ENCODE peak calls at places on chromosome 14, in ten cellular contexts. V is Daoy; Y is RCC 7860; F is GM12892; Q is stimulated activated CD4-positive, alpha-beta T cell treated with anti-CD3 and anti-CD28 coated beads, Interleukin-15, amount 100 ng/mL, for 1 hour; Z is activated CD4-positive, alpha-beta memory T cell treated with anti-CD3 and anti-CD28 coated beads, Interleukin-2, amount 10 ng/mL, durations not matched to agents 7 days and 5 days; E is heart left ventricle; A is endothelial cell of umbilical vein; B is posterior cingulate gyrus; I is A172. M is an unnamed sample.

GRCh38 chr14:32996343-32996742 is 57.7 kb downstream of the NPAS3 start:
- DNase-seq in V (no peak), Y (no peak), F (no peak), Q (no peak), Z (no peak), E (no peak), A (no peak), B (no peak), I (no peak), M (no peak)

GRCh38 chr14:90518941-90519256 is 122.1 kb downstream of the CALM1 start:
- DNase-seq in V (peak; percentile 67), Y (no peak), F (peak; percentile 59), Q (no peak), Z (peak; percentile 60), E (no peak), A (peak; percentile 44), B (no peak), I (peak; percentile 34), M (peak; percentile 65)

GRCh38 chr14:20631821-20632389 is 9.6 kb downstream of the OR6S1 start:
- DNase-seq in V (peak; percentile 87), Y (peak; percentile 31), F (no peak), Q (no peak), Z (no peak), E (peak; percentile 82), A (peak; percentile 31), B (no peak), I (peak; percentile 51), M (peak; percentile 70)

GRCh38 chr14:19823178-19823577 is 19.6 kb downstream of the OR4N2 start:
- DNase-seq in V (peak; percentile 46), Y (no peak), F (no peak), Q (no peak), Z (no peak), E (no peak), A (no peak), B (no peak), I (no peak), M (no peak)

GRCh38 chr14:77139540-77140342 is 1.9 kb downstream of the ZDHHC22 start:
- DNase-seq in V (peak; percentile 68), Y (no peak), F (peak; percentile 60), Q (no peak), Z (peak; percentile 54), E (no peak), A (no peak), B (peak; percentile 65), I (no peak), M (peak; percentile 58)

GRCh38 chr14:85590784-85591183 is 60.8 kb downstream of the FLRT2 start:
- DNase-seq in V (no peak), Y (peak; percentile 30), F (no peak), Q (no peak), Z (no peak), E (no peak), A (no peak), B (no peak), I (no peak), M (no peak)

GRCh38 chr14:75876526-75876925 is 105.3 kb downstream of the TGFB3 start:
- DNase-seq in V (no peak), Y (no peak), F (no peak), Q (no peak), Z (no peak), E (no peak), A (no peak), B (peak; percentile 11), I (no peak), M (no peak)

GRCh38 chr14:92507174-92507768 is 6.3 kb upstream of the RIN3 start:
- DNase-seq in V (no peak), Y (no peak), F (peak; percentile 31), Q (no peak), Z (peak; percentile 30), E (no peak), A (no peak), B (peak; percentile 12), I (no peak), M (no peak)

GRCh38 chr14:106372870-106373657 is 846.7 kb downstream of the TMEM121 start:
- DNase-seq in V (peak; percentile 75), Y (no peak), F (peak; percentile 61), Q (peak; percentile 63), Z (peak; percentile 80), E (peak; percentile 74), A (no peak), B (peak; percentile 13), I (no peak), M (peak; percentile 78)

GRCh38 chr14:72527591-72527990 is 366.3 kb downstream of the DPF3 start:
- DNase-seq in V (no peak), Y (no peak), F (no peak), Q (no peak), Z (no peak), E (no peak), A (no peak), B (no peak), I (no peak), M (no peak)

GRCh38 chr14:26398616-26399015 is 199.2 kb downstream of the NOVA1 start:
- DNase-seq in V (no peak), Y (no peak), F (no peak), Q (no peak), Z (no peak), E (no peak), A (no peak), B (no peak), I (no peak), M (no peak)

GRCh38 chr14:101709962-101710891 is 51.3 kb upstream of the PPP2R5C start:
- DNase-seq in V (no peak), Y (no peak), F (no peak), Q (no peak), Z (peak; percentile 16), E (no peak), A (no peak), B (no peak), I (no peak), M (peak; percentile 68)

GRCh38 chr14:104187121-104187889 is 48.9 kb downstream of the KIF26A start:
- DNase-seq in V (peak; percentile 44), Y (peak; percentile 14), F (peak; percentile 26), Q (no peak), Z (no peak), E (no peak), A (no peak), B (no peak), I (peak; percentile 61), M (no peak)

GRCh38 chr14:100651999-100652508 is 64.8 kb upstream of the BEGAIN start:
- DNase-seq in V (no peak), Y (no peak), F (no peak), Q (no peak), Z (no peak), E (no peak), A (no peak), B (no peak), I (no peak), M (no peak)

GRCh38 chr14:32728957-32729356 is 209.7 kb upstream of the NPAS3 start:
- DNase-seq in V (no peak), Y (no peak), F (no peak), Q (no peak), Z (no peak), E (no peak), A (no peak), B (no peak), I (no peak), M (no peak)

GRCh38 chr14:94368956-94369355 is 19.4 kb downstream of the SERPINA1 start:
- DNase-seq in V (no peak), Y (no peak), F (no peak), Q (no peak), Z (no peak), E (no peak), A (no peak), B (no peak), I (no peak), M (no peak)

GRCh38 chr14:49923442-49923841 is 30.6 kb downstream of the ARF6 start:
- DNase-seq in V (no peak), Y (no peak), F (no peak), Q (no peak), Z (no peak), E (no peak), A (no peak), B (no peak), I (no peak), M (no peak)

GRCh38 chr14:64438181-64438839 is 27.0 kb upstream of the AKAP5 start:
- DNase-seq in V (peak; percentile 86), Y (peak; percentile 90), F (no peak), Q (no peak), Z (no peak), E (no peak), A (peak; percentile 76), B (no peak), I (peak; percentile 67), M (no peak)

GRCh38 chr14:95935228-95935822 is 58.7 kb downstream of the TUNAR start:
- DNase-seq in V (no peak), Y (no peak), F (no peak), Q (no peak), Z (no peak), E (no peak), A (peak; percentile 19), B (no peak), I (peak; percentile 6), M (peak; percentile 14)

GRCh38 chr14:81200041-81200440 is 20.7 kb downstream of the GTF2A1 start:
- DNase-seq in V (no peak), Y (no peak), F (no peak), Q (no peak), Z (no peak), E (no peak), A (no peak), B (no peak), I (no peak), M (no peak)

GRCh38 chr14:63508033-63508432 is 35.1 kb downstream of the PPP2R5E start:
- DNase-seq in V (no peak), Y (no peak), F (no peak), Q (no peak), Z (no peak), E (no peak), A (no peak), B (no peak), I (no peak), M (no peak)

GRCh38 chr14:24296341-24297157 is 3.0 kb downstream of the DHRS1 start:
- DNase-seq in V (peak; percentile 94), Y (peak; percentile 70), F (peak; percentile 58), Q (peak; percentile 46), Z (peak; percentile 77), E (peak; percentile 73), A (peak; percentile 89), B (peak; percentile 57), I (peak; percentile 71), M (peak; percentile 80)

GRCh38 chr14:24978862-24979724 is 70.9 kb downstream of the STXBP6 start:
- DNase-seq in V (no peak), Y (peak; percentile 64), F (no peak), Q (no peak), Z (no peak), E (no peak), A (no peak), B (no peak), I (no peak), M (no peak)

GRCh38 chr14:91870001-91870400 is 2.7 kb upstream of the TC2N start:
- DNase-seq in V (peak; percentile 32), Y (no peak), F (no peak), Q (peak; percentile 59), Z (peak; percentile 74), E (no peak), A (no peak), B (no peak), I (peak; percentile 36), M (no peak)

GRCh38 chr14:72680853-72681640 is 212.9 kb downstream of the DPF3 start:
- DNase-seq in V (no peak), Y (no peak), F (no peak), Q (no peak), Z (no peak), E (no peak), A (no peak), B (no peak), I (no peak), M (no peak)